ENCODE peak calls at places on chromosomes 5 and 9, in ten cellular contexts. H, M, Z, D, C, L, R, B, Y and X are unnamed samples.
A peak's percentile ranks its signal among the peaks of the same experiment; 100 is the strongest.

GRCh38 chr5:77224672-77225355 is 14.3 kb downstream of the PDE8B start:
- DNase-seq in H (no peak), M (peak; percentile 68), Z (no peak), D (no peak), C (no peak), L (peak; percentile 5), R (no peak), B (no peak), Y (peak; percentile 68), X (peak; percentile 52)

GRCh38 chr5:15515229-15515628 is 15.2 kb downstream of the FBXL7 start:
- DNase-seq in H (no peak), M (no peak), Z (no peak), D (no peak), C (no peak), L (no peak), R (no peak), B (no peak), Y (no peak), X (no peak)

GRCh38 chr5:167767775-167768174 is 523.7 kb upstream of the WWC1 start:
- DNase-seq in H (no peak), M (peak; percentile 25), Z (no peak), D (no peak), C (no peak), L (no peak), R (no peak), B (no peak), Y (no peak), X (no peak)

GRCh38 chr9:75891277-75892167 is 1.0 kb downstream of the PCSK5 start:
- DNase-seq in H (peak; percentile 79), M (peak; percentile 8), Z (peak; percentile 51), D (peak; percentile 30), C (peak; percentile 17), L (no peak), R (peak; percentile 45), B (peak; percentile 67), Y (peak; percentile 54), X (peak; percentile 16)

GRCh38 chr9:5587024-5587423 is 41.9 kb upstream of the RIC1 start:
- DNase-seq in H (no peak), M (peak; percentile 95), Z (no peak), D (no peak), C (no peak), L (no peak), R (no peak), B (no peak), Y (peak; percentile 78), X (no peak)

GRCh38 chr5:173315495-173316352 is 12.5 kb downstream of the STC2 start:
- DNase-seq in H (no peak), M (peak; percentile 91), Z (peak; percentile 66), D (no peak), C (no peak), L (peak; percentile 31), R (no peak), B (peak; percentile 84), Y (peak; percentile 95), X (peak; percentile 61)

GRCh38 chr9:70020217-70020616 is 23.4 kb upstream of the MAMDC2 start:
- DNase-seq in H (no peak), M (no peak), Z (no peak), D (no peak), C (no peak), L (no peak), R (no peak), B (peak; percentile 39), Y (no peak), X (no peak)

GRCh38 chr9:125699870-125700269 is 7.1 kb downstream of the MAPKAP1 start:
- DNase-seq in H (no peak), M (no peak), Z (no peak), D (no peak), C (no peak), L (no peak), R (no peak), B (no peak), Y (no peak), X (no peak)

GRCh38 chr9:15155323-15155722 is 151.7 kb downstream of the TTC39B start:
- DNase-seq in H (no peak), M (no peak), Z (no peak), D (no peak), C (no peak), L (no peak), R (no peak), B (no peak), Y (no peak), X (no peak)

GRCh38 chr5:32714836-32715235 is 3.7 kb downstream of the NPR3 start:
- DNase-seq in H (no peak), M (peak; percentile 72), Z (no peak), D (no peak), C (no peak), L (no peak), R (no peak), B (no peak), Y (no peak), X (no peak)

GRCh38 chr5:32710859-32711692 is at the start of gene NPR3:
- DNase-seq in H (peak; percentile 42), M (peak; percentile 66), Z (peak; percentile 52), D (no peak), C (peak; percentile 37), L (no peak), R (no peak), B (peak; percentile 40), Y (no peak), X (no peak)

GRCh38 chr5:32711693-32712462 is 757 bp downstream of the NPR3 start:
- DNase-seq in H (peak; percentile 79), M (peak; percentile 49), Z (peak; percentile 64), D (no peak), C (peak; percentile 41), L (no peak), R (peak; percentile 71), B (no peak), Y (peak; percentile 22), X (no peak)

GRCh38 chr5:32712463-32713395 is 1.6 kb downstream of the NPR3 start:
- DNase-seq in H (peak; percentile 50), M (peak; percentile 35), Z (no peak), D (no peak), C (no peak), L (no peak), R (no peak), B (no peak), Y (no peak), X (no peak)

GRCh38 chr5:32713396-32714381 is 2.6 kb downstream of the NPR3 start:
- DNase-seq in H (peak; percentile 71), M (peak; percentile 57), Z (peak; percentile 66), D (peak; percentile 25), C (peak; percentile 23), L (no peak), R (no peak), B (peak; percentile 42), Y (no peak), X (no peak)
- H3K4me3 ChIP-seq in H (no peak overlapping the region), M (peak overlapping the region; percentile 72), Z (peak overlapping the region; percentile 66), D (peak overlapping the region; percentile 44), C (peak overlapping the region; percentile 71), L (no peak overlapping the region), R (no peak overlapping the region), B (peak overlapping the region; percentile 15), Y (peak overlapping the region; percentile 69), X (no peak overlapping the region)

GRCh38 chr5:110869927-110870326 is 131.1 kb downstream of the SLC25A46 start:
- DNase-seq in H (no peak), M (no peak), Z (no peak), D (no peak), C (no peak), L (no peak), R (no peak), B (no peak), Y (no peak), X (no peak)

DNA sequence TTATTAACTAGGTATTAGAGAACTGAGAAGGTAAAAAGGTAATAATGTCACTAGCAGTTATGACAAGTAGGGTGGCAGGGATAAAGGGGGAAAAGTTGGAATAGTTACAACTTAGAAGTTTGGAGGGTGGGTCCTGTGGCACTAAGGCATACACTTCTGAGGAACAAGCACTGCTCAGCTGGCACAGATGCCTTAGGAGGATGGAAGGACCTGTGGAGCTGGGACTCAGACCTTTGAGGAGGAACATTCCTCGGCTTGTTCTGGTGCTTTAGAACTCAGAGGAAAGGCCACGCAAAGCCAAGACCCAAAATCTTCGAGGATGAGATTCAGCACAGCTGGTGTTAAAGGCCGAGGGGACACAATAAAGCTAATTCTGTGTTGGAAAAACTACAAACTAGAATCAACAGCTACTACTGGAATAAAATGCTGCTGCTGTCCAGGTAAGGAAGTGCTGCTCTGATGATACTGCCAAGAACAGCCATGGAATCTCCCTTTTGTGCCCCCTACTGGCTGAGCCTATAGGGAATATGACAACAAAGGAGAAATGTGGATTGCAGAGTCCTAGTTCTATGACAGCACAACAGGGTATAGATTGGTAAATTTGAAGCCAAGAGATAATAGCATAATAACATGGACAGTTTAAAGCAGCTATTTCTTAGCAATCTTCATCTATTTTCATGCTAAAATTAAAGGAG is 126.7 kb downstream of the SLC25A46 start:
- DNase-seq in H (no peak), M (peak; percentile 41), Z (no peak), D (peak; percentile 24), C (no peak), L (peak; percentile 44), R (no peak), B (peak; percentile 52), Y (peak; percentile 48), X (peak; percentile 36)
- TF ChIP-seq CTCF in H (no peak), M (peak; percentile 55), Z (peak; percentile 25), D (no peak), C (peak; percentile 28), L (peak; percentile 29), R (peak; percentile 53), B (peak; percentile 37), Y (peak; percentile 68), X (peak; percentile 68)

DNA sequence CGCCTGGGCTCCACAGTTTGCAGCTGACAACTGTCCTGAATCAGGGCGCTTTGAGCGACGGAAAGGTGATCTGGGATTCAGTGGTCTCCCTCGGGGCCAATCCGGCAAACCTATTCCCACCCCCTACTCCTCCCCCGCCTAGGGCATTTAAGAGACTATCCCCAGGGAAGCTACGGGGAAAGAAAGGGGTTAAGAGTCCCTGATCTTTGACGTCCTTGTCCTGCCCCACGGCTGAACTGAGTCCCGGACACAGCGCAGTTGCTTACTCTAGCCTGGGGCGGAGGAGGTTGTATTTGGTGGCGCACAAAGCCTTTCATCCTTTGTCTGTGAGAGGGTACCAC is 3.4 kb downstream of the RORB start:
- DNase-seq in H (no peak), M (no peak), Z (peak; percentile 12), D (no peak), C (no peak), L (no peak), R (no peak), B (no peak), Y (no peak), X (no peak)
- H3K4me3 ChIP-seq in H (no peak overlapping the region), M (no peak overlapping the region), Z (peak overlapping the region; percentile 80), D (no peak overlapping the region), C (no peak overlapping the region), L (no peak overlapping the region), R (no peak overlapping the region), B (no peak overlapping the region), Y (peak overlapping the region; percentile 66), X (no peak overlapping the region)

DNA sequence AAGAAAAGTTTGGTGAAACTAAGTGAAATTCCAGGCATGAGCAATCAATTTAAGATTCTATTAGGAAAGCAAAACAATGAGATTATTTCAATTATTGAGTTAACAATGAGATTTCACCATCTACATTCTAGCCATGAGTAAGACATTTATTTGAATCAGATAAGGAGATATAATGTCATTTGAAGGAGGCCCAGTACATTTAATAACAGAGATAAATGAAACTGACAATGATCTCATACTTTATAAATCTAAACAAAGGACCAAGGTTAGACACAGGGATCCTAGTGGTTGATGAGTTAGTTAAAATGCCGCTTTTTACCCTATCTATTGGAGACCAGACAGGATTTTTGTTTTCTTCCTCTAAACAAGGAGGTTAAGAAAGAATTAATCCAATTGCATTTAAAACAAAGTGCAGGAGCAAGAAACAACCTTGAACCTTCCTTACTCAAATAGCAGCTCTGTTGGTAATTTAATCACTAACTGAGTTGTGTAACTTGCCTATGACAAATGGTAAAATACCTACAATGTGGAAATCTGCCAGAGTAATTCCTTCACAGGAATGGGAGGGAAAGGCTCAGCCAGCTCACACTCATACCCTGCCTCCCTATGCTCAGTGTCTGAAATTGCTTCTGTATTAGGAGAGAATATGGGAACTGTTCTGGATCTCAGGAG is 103.5 kb upstream of the NR3C1 start:
- DNase-seq in H (no peak), M (peak; percentile 95), Z (no peak), D (no peak), C (no peak), L (no peak), R (no peak), B (peak; percentile 79), Y (peak; percentile 76), X (peak; percentile 24)
- TF ChIP-seq CTCF in H (no peak), M (peak; percentile 27), Z (no peak), D (no peak), C (no peak), L (no peak), R (peak; percentile 57), B (peak; percentile 13), Y (peak; percentile 40), X (no peak)